ENCODE peak calls at places on chromosomes 6 and 20, in nine cellular contexts. One of them, this sample, is unnamed.

GRCh38 chr6:36493859-36494258 is 51.1 kb downstream of the KCTD20 start:
- DNase-seq in epithelial cell of esophagus: peak; percentile 72
- DNase-seq in GM23338: peak; percentile 30
- DNase-seq in NCI-H1105: no peak
- DNase-seq in stimulated activated CD8-positive, alpha-beta memory T cell treated with anti-CD3 and anti-CD28 coated beads, Interleukin-15, amount 100 ng/mL, for 1 hour: no peak
- DNase-seq in NCI-H2081: no peak
- DNase-seq in cardiac muscle cell: no peak
- DNase-seq in AG08395: no peak
- DNase-seq in left ventricle myocardium inferior: no peak
- DNase-seq in this sample: peak; percentile 12

GRCh38 chr6:26323525-26324294 is 41.3 kb upstream of the BTN3A2 start:
- DNase-seq in NCI-H1105: no peak
- DNase-seq in left ventricle myocardium inferior: no peak
- DNase-seq in cardiac muscle cell: no peak
- DNase-seq in AG08395: no peak
- DNase-seq in GM23338: no peak
- DNase-seq in stimulated activated CD8-positive, alpha-beta memory T cell treated with anti-CD3 and anti-CD28 coated beads, Interleukin-15, amount 100 ng/mL, for 1 hour: no peak
- DNase-seq in NCI-H2081: no peak
- DNase-seq in epithelial cell of esophagus: no peak
- DNase-seq in this sample: no peak

GRCh38 chr6:123745877-123746276 is 57.8 kb upstream of the NKAIN2 start:
- DNase-seq in NCI-H2081: no peak
- DNase-seq in GM23338: no peak
- DNase-seq in cardiac muscle cell: no peak
- DNase-seq in AG08395: peak; percentile 12
- DNase-seq in left ventricle myocardium inferior: no peak
- DNase-seq in NCI-H1105: no peak
- DNase-seq in stimulated activated CD8-positive, alpha-beta memory T cell treated with anti-CD3 and anti-CD28 coated beads, Interleukin-15, amount 100 ng/mL, for 1 hour: no peak
- DNase-seq in epithelial cell of esophagus: peak; percentile 80
- DNase-seq in this sample: peak; percentile 9

GRCh38 chr6:45613678-45614077 is 235.9 kb upstream of the SUPT3H start:
- DNase-seq in NCI-H2081: no peak
- DNase-seq in NCI-H1105: no peak
- DNase-seq in cardiac muscle cell: no peak
- DNase-seq in epithelial cell of esophagus: peak; percentile 97
- DNase-seq in GM23338: no peak
- DNase-seq in left ventricle myocardium inferior: peak; percentile 19
- DNase-seq in stimulated activated CD8-positive, alpha-beta memory T cell treated with anti-CD3 and anti-CD28 coated beads, Interleukin-15, amount 100 ng/mL, for 1 hour: no peak
- DNase-seq in AG08395: peak; percentile 65
- DNase-seq in this sample: peak; percentile 91

GRCh38 chr20:23253524-23253923 is 97.1 kb upstream of the NXT1 start:
- DNase-seq in GM23338: no peak
- DNase-seq in cardiac muscle cell: no peak
- DNase-seq in AG08395: no peak
- DNase-seq in epithelial cell of esophagus: no peak
- DNase-seq in left ventricle myocardium inferior: no peak
- DNase-seq in NCI-H2081: no peak
- DNase-seq in stimulated activated CD8-positive, alpha-beta memory T cell treated with anti-CD3 and anti-CD28 coated beads, Interleukin-15, amount 100 ng/mL, for 1 hour: no peak
- DNase-seq in NCI-H1105: no peak
- DNase-seq in this sample: no peak

GRCh38 chr6:80314531-80314930 is 208.1 kb downstream of the BCKDHB start:
- DNase-seq in left ventricle myocardium inferior: no peak
- DNase-seq in epithelial cell of esophagus: no peak
- DNase-seq in NCI-H1105: no peak
- DNase-seq in GM23338: no peak
- DNase-seq in cardiac muscle cell: no peak
- DNase-seq in stimulated activated CD8-positive, alpha-beta memory T cell treated with anti-CD3 and anti-CD28 coated beads, Interleukin-15, amount 100 ng/mL, for 1 hour: no peak
- DNase-seq in AG08395: no peak
- DNase-seq in NCI-H2081: no peak
- DNase-seq in this sample: no peak

GRCh38 chr6:31113861-31114539 is 600 bp upstream of the PSORS1C1 start:
- DNase-seq in stimulated activated CD8-positive, alpha-beta memory T cell treated with anti-CD3 and anti-CD28 coated beads, Interleukin-15, amount 100 ng/mL, for 1 hour: no peak
- DNase-seq in AG08395: peak; percentile 73
- DNase-seq in GM23338: no peak
- DNase-seq in NCI-H1105: no peak
- DNase-seq in epithelial cell of esophagus: no peak
- DNase-seq in NCI-H2081: no peak
- DNase-seq in left ventricle myocardium inferior: no peak
- DNase-seq in cardiac muscle cell: peak; percentile 19
- DNase-seq in this sample: peak; percentile 82

GRCh38 chr20:54103762-54104600 is 33.6 kb upstream of the BCAS1 start:
- DNase-seq in NCI-H1105: no peak
- DNase-seq in cardiac muscle cell: no peak
- DNase-seq in NCI-H2081: no peak
- DNase-seq in left ventricle myocardium inferior: no peak
- DNase-seq in epithelial cell of esophagus: no peak
- DNase-seq in stimulated activated CD8-positive, alpha-beta memory T cell treated with anti-CD3 and anti-CD28 coated beads, Interleukin-15, amount 100 ng/mL, for 1 hour: no peak
- DNase-seq in GM23338: no peak
- DNase-seq in AG08395: no peak
- DNase-seq in this sample: no peak

GRCh38 chr6:89369009-89369408 is 16.5 kb upstream of the UBE2J1 start:
- DNase-seq in NCI-H2081: no peak
- DNase-seq in cardiac muscle cell: peak; percentile 45
- DNase-seq in NCI-H1105: no peak
- DNase-seq in GM23338: peak; percentile 70
- DNase-seq in left ventricle myocardium inferior: peak; percentile 59
- DNase-seq in stimulated activated CD8-positive, alpha-beta memory T cell treated with anti-CD3 and anti-CD28 coated beads, Interleukin-15, amount 100 ng/mL, for 1 hour: no peak
- DNase-seq in AG08395: peak; percentile 71
- DNase-seq in epithelial cell of esophagus: peak; percentile 74
- DNase-seq in this sample: peak; percentile 87

GRCh38 chr6:23308166-23308565 is 738.8 kb downstream of the HDGFL1 start:
- DNase-seq in GM23338: no peak
- DNase-seq in left ventricle myocardium inferior: no peak
- DNase-seq in NCI-H2081: no peak
- DNase-seq in cardiac muscle cell: no peak
- DNase-seq in epithelial cell of esophagus: peak; percentile 82
- DNase-seq in stimulated activated CD8-positive, alpha-beta memory T cell treated with anti-CD3 and anti-CD28 coated beads, Interleukin-15, amount 100 ng/mL, for 1 hour: no peak
- DNase-seq in NCI-H1105: no peak
- DNase-seq in AG08395: no peak
- DNase-seq in this sample: no peak

GRCh38 chr6:17957488-17957887 is 29.9 kb downstream of the KIF13A start:
- DNase-seq in left ventricle myocardium inferior: no peak
- DNase-seq in cardiac muscle cell: no peak
- DNase-seq in AG08395: no peak
- DNase-seq in epithelial cell of esophagus: no peak
- DNase-seq in NCI-H1105: no peak
- DNase-seq in GM23338: no peak
- DNase-seq in stimulated activated CD8-positive, alpha-beta memory T cell treated with anti-CD3 and anti-CD28 coated beads, Interleukin-15, amount 100 ng/mL, for 1 hour: no peak
- DNase-seq in NCI-H2081: no peak
- DNase-seq in this sample: no peak

GRCh38 chr6:38248500-38249234 is 391.1 kb downstream of the BTBD9 start:
- DNase-seq in left ventricle myocardium inferior: no peak
- DNase-seq in NCI-H2081: no peak
- DNase-seq in stimulated activated CD8-positive, alpha-beta memory T cell treated with anti-CD3 and anti-CD28 coated beads, Interleukin-15, amount 100 ng/mL, for 1 hour: no peak
- DNase-seq in GM23338: no peak
- DNase-seq in cardiac muscle cell: no peak
- DNase-seq in epithelial cell of esophagus: peak; percentile 78
- DNase-seq in AG08395: no peak
- DNase-seq in NCI-H1105: no peak
- DNase-seq in this sample: peak; percentile 32

GRCh38 chr6:159691133-159691962 is 1.7 kb downstream of the SOD2 start:
- DNase-seq in epithelial cell of esophagus: peak; percentile 87
- DNase-seq in stimulated activated CD8-positive, alpha-beta memory T cell treated with anti-CD3 and anti-CD28 coated beads, Interleukin-15, amount 100 ng/mL, for 1 hour: no peak
- DNase-seq in NCI-H2081: peak; percentile 21
- DNase-seq in AG08395: peak; percentile 70
- DNase-seq in GM23338: peak; percentile 52
- DNase-seq in NCI-H1105: peak; percentile 20
- DNase-seq in cardiac muscle cell: peak; percentile 22
- DNase-seq in left ventricle myocardium inferior: no peak
- DNase-seq in this sample: peak; percentile 67

GRCh38 chr6:28896505-28897392 is 27.0 kb downstream of the TRIM27 start:
- DNase-seq in epithelial cell of esophagus: peak; percentile 65
- DNase-seq in NCI-H1105: peak; percentile 64
- DNase-seq in stimulated activated CD8-positive, alpha-beta memory T cell treated with anti-CD3 and anti-CD28 coated beads, Interleukin-15, amount 100 ng/mL, for 1 hour: peak; percentile 16
- DNase-seq in GM23338: peak; percentile 78
- DNase-seq in cardiac muscle cell: peak; percentile 74
- DNase-seq in left ventricle myocardium inferior: peak; percentile 44
- DNase-seq in AG08395: peak; percentile 60
- DNase-seq in NCI-H2081: peak; percentile 67
- DNase-seq in this sample: peak; percentile 72